ENCODE peak calls at places on chromosomes 4 and X, in ten cellular contexts. P is sigmoid colon; B is Daoy; U is PC-3; S is ELF-1; Q is heart left ventricle; J is CD4-positive, CD25-positive, alpha-beta regulatory T cell; I is thoracic aorta; R is smooth muscle cell of the brain vasculature; N is HTR-8/SVneo. G is an unnamed sample.

GRCh38 chr4:145891958-145892357 is 46.7 kb downstream of the ZNF827 start:
- DNase-seq in U (no peak), S (peak), J (no peak), I (no peak), R (no peak), P (no peak), B (no peak), N (no peak), Q (no peak), G (no peak)

GRCh38 chr4:189809885-189810284 is 130.8 kb upstream of the FRG1 start:
- DNase-seq in R (no peak), S (no peak), U (no peak), B (no peak), Q (no peak), N (no peak), I (no peak), P (no peak), J (no peak), G (no peak)

GRCh38 chr4:89222171-89222570 is 85.4 kb downstream of the GPRIN3 start:
- DNase-seq in Q (no peak), B (peak), R (no peak), P (no peak), S (no peak), N (no peak), I (no peak), U (peak), J (no peak), G (peak)

GRCh38 chr4:145788765-145789164 is 108.8 kb downstream of the C4orf51 start:
- DNase-seq in R (no peak), N (no peak), S (no peak), I (no peak), Q (no peak), U (peak), B (no peak), P (no peak), J (no peak), G (no peak)

GRCh38 chrX:15170927-15171326 is 99.0 kb downstream of the ASB9 start:
- DNase-seq in B (peak), I (no peak), S (no peak), Q (no peak), J (no peak), U (no peak), N (no peak), R (no peak), P (no peak), G (no peak)

GRCh38 chrX:110665636-110666035 is 130.0 kb downstream of the CHRDL1 start:
- DNase-seq in U (peak), I (no peak), N (no peak), J (no peak), B (no peak), Q (no peak), P (no peak), R (no peak), S (peak), G (no peak)

GRCh38 chrX:13638826-13639225 is 14.1 kb upstream of the TCEANC start:
- DNase-seq in J (no peak), N (no peak), I (no peak), P (no peak), B (no peak), S (peak), Q (no peak), R (no peak), U (no peak), G (no peak)

GRCh38 chr4:52376107-52376704 is 282.9 kb downstream of the USP46 start:
- DNase-seq in S (peak), R (peak), P (no peak), J (peak), N (no peak), Q (no peak), U (peak), I (no peak), B (peak), G (no peak)

GRCh38 chrX:26597981-26598380 is 382.0 kb downstream of the MAGEB5 start:
- DNase-seq in P (no peak), U (peak), R (no peak), I (no peak), N (no peak), Q (no peak), J (no peak), S (no peak), B (no peak), G (no peak)

GRCh38 chr4:39591290-39591689 is 47.4 kb downstream of the SMIM14 start:
- DNase-seq in P (no peak), Q (no peak), R (no peak), B (peak), N (peak), S (no peak), J (no peak), I (no peak), U (peak), G (no peak)

GRCh38 chr4:152456609-152457008 is 79.3 kb downstream of the FBXW7 start:
- DNase-seq in P (no peak), N (no peak), I (no peak), J (no peak), U (peak), B (no peak), S (no peak), Q (no peak), R (no peak), G (no peak)

GRCh38 chrX:46485897-46486296 is 59.3 kb downstream of the ZNF674 start:
- DNase-seq in N (no peak), P (no peak), J (no peak), I (no peak), B (no peak), U (no peak), S (peak), Q (no peak), R (no peak), G (no peak)

GRCh38 chr4:70559924-70560323 is 32.1 kb upstream of the AMBN start:
- DNase-seq in J (no peak), U (no peak), R (no peak), N (no peak), P (no peak), Q (no peak), B (no peak), S (no peak), I (no peak), G (no peak)

GRCh38 chr4:166091914-166092510 is 219.0 kb downstream of the TLL1 start:
- DNase-seq in U (peak), B (peak), S (no peak), Q (no peak), P (no peak), I (no peak), N (peak), R (peak), J (peak), G (no peak)

GRCh38 chrX:41881166-41881565 is 42.2 kb downstream of the CASK start:
- DNase-seq in P (no peak), R (no peak), N (no peak), B (no peak), J (no peak), I (no peak), U (no peak), S (no peak), Q (no peak), G (no peak)

GRCh38 chrX:68731254-68731653 is 83.8 kb downstream of the STARD8 start:
- DNase-seq in B (no peak), I (no peak), N (no peak), Q (no peak), S (no peak), P (no peak), R (no peak), J (no peak), U (no peak), G (no peak)

GRCh38 chrX:129058405-129058804 is 464.9 kb downstream of the SMARCA1 start:
- DNase-seq in R (no peak), N (no peak), U (no peak), Q (no peak), P (no peak), B (no peak), I (no peak), J (no peak), S (no peak), G (no peak)

G was measured in Peyer's patch.